ENCODE peak calls at places on chromosomes 12 and 14, in four cellular contexts. One of them, this sample, is unnamed. For H3K36me3, the result is how much of the 10 kb centered on the place peaks cover.

GRCh38 chr14:54771411-54772027 is 131.1 kb downstream of the GCH1 start:
- DNase-seq in bronchial epithelial cell: no peak
- DNase-seq in K562: peak
- DNase-seq in fibroblast of lung: no peak
- DNase-seq in this sample: no peak

GRCh38 chr12:102023343-102023930 is 38.4 kb downstream of the WASHC3 start:
- DNase-seq in bronchial epithelial cell: no peak
- DNase-seq in K562: no peak
- DNase-seq in fibroblast of lung: peak
- DNase-seq in this sample: no peak

GRCh38 chr12:12975322-12976077 is 23.5 kb upstream of the GPRC5D start:
- DNase-seq in bronchial epithelial cell: peak
- DNase-seq in K562: peak
- DNase-seq in fibroblast of lung: peak
- DNase-seq in this sample: no peak

GRCh38 chr14:64721391-64721791 is 17.2 kb downstream of the PLEKHG3 start:
- DNase-seq in bronchial epithelial cell: no peak
- DNase-seq in K562: no peak
- DNase-seq in fibroblast of lung: peak
- DNase-seq in this sample: no peak

GRCh38 chr14:43471595-43471994 is 1035.5 kb downstream of the FSCB start:
- DNase-seq in bronchial epithelial cell: no peak
- DNase-seq in K562: no peak
- DNase-seq in fibroblast of lung: no peak
- DNase-seq in this sample: no peak

GRCh38 chr12:120628919-120629318 is 11.5 kb upstream of the CABP1 start:
- DNase-seq in bronchial epithelial cell: no peak
- DNase-seq in K562: peak
- DNase-seq in fibroblast of lung: no peak
- DNase-seq in this sample: no peak

GRCh38 chr14:80607430-80608200 is 333.9 kb downstream of the CEP128 start:
- DNase-seq in bronchial epithelial cell: no peak
- DNase-seq in K562: no peak
- DNase-seq in fibroblast of lung: peak
- DNase-seq in this sample: no peak

GRCh38 chr14:89340200-89340667 is 76.8 kb downstream of the FOXN3 start:
- DNase-seq in bronchial epithelial cell: peak
- DNase-seq in K562: no peak
- DNase-seq in fibroblast of lung: peak
- DNase-seq in this sample: no peak

GRCh38 chr12:52230364-52231281 is 2.4 kb upstream of the KRT7 start:
- DNase-seq in bronchial epithelial cell: peak
- DNase-seq in K562: no peak
- DNase-seq in fibroblast of lung: peak
- DNase-seq in this sample: no peak

GRCh38 chr12:104575442-104575841 is 118.7 kb downstream of the CHST11 start:
- DNase-seq in bronchial epithelial cell: no peak
- DNase-seq in K562: no peak
- DNase-seq in fibroblast of lung: no peak
- DNase-seq in this sample: no peak

GRCh38 chr12:63064080-63064479 is 86.9 kb downstream of the AVPR1A start:
- DNase-seq in bronchial epithelial cell: peak
- DNase-seq in K562: no peak
- DNase-seq in fibroblast of lung: peak
- DNase-seq in this sample: no peak

GRCh38 chr12:81610955-81611889 is 147.9 kb downstream of the PPFIA2 start:
- DNase-seq in bronchial epithelial cell: peak
- DNase-seq in K562: peak
- DNase-seq in fibroblast of lung: no peak
- DNase-seq in this sample: no peak

GRCh38 chr14:53663709-53664108 is 292.9 kb downstream of the BMP4 start:
- DNase-seq in bronchial epithelial cell: no peak
- DNase-seq in K562: no peak
- DNase-seq in fibroblast of lung: peak
- DNase-seq in this sample: peak

GRCh38 chr12:116614194-116614885 is 55.2 kb downstream of the MAP1LC3B2 start:
- DNase-seq in bronchial epithelial cell: no peak
- DNase-seq in K562: no peak
- DNase-seq in fibroblast of lung: no peak
- DNase-seq in this sample: no peak

GRCh38 chr12:67621112-67621511 is 27.4 kb upstream of the DYRK2 start:
- DNase-seq in bronchial epithelial cell: no peak
- DNase-seq in K562: no peak
- DNase-seq in fibroblast of lung: no peak
- DNase-seq in this sample: no peak

GRCh38 chr12:104370989-104371870 is 67.7 kb downstream of the EID3 start:
- DNase-seq in bronchial epithelial cell: peak
- DNase-seq in K562: no peak
- DNase-seq in fibroblast of lung: peak
- DNase-seq in this sample: peak

GRCh38 chr12:82745062-82745461 is 58.4 kb downstream of the TMTC2 start:
- DNase-seq in bronchial epithelial cell: no peak
- DNase-seq in K562: no peak
- DNase-seq in fibroblast of lung: no peak
- DNase-seq in this sample: no peak

GRCh38 chr12:50442178-50442908 is 41.7 kb downstream of the LARP4 start:
- DNase-seq in bronchial epithelial cell: peak
- DNase-seq in K562: no peak
- DNase-seq in fibroblast of lung: no peak
- DNase-seq in this sample: no peak
- H3K36me3 ChIP-seq in bronchial epithelial cell: under half
- H3K36me3 ChIP-seq in K562: half or more
- H3K36me3 ChIP-seq in fibroblast of lung: under half
- H3K36me3 ChIP-seq in this sample: under half

DNA sequence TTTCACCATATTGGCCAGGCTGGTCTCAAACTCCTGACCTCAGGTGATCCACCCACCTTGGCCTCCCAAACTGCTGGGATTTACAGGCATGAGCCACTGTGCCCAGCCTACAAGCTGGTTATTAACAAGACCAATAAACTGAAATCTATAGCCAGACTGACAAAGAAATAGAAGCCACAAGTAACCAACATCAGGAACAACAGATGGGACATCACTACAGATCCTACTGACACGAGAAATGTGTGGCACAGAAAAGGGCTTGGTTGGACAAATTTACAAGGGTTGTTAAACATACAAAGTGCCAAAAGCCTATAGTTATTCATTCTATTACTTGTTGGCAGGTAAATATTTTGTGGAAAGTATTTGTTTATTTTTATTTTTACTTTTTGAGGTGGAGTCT is 11.6 kb downstream of the MTA1 start:
- DNase-seq in bronchial epithelial cell: no peak
- DNase-seq in K562: no peak
- DNase-seq in fibroblast of lung: no peak
- DNase-seq in this sample: no peak
- H3K4me3 ChIP-seq in bronchial epithelial cell: no peak
- H3K4me3 ChIP-seq in K562: no peak
- H3K4me3 ChIP-seq in fibroblast of lung: no peak
- H3K4me3 ChIP-seq in this sample: no peak

GRCh38 chr12:69688496-69689427 is 10.3 kb downstream of the BEST3 start:
- DNase-seq in bronchial epithelial cell: peak
- DNase-seq in K562: peak
- DNase-seq in fibroblast of lung: peak
- DNase-seq in this sample: peak

GRCh38 chr12:69689638-69690037 is 9.5 kb downstream of the BEST3 start:
- DNase-seq in bronchial epithelial cell: no peak
- DNase-seq in K562: no peak
- DNase-seq in fibroblast of lung: no peak
- DNase-seq in this sample: no peak

GRCh38 chr12:69698769-69699540 is at the start of gene BEST3:
- DNase-seq in bronchial epithelial cell: no peak
- DNase-seq in K562: no peak
- DNase-seq in fibroblast of lung: no peak
- DNase-seq in this sample: no peak

GRCh38 chr12:69698054-69698453 is 1.0 kb downstream of the BEST3 start:
- DNase-seq in bronchial epithelial cell: no peak
- DNase-seq in K562: no peak
- DNase-seq in fibroblast of lung: peak
- DNase-seq in this sample: no peak

GRCh38 chr12:69694123-69694522 is 5.0 kb downstream of the BEST3 start:
- DNase-seq in bronchial epithelial cell: no peak
- DNase-seq in K562: no peak
- DNase-seq in fibroblast of lung: no peak
- DNase-seq in this sample: no peak
- H3K36me3 ChIP-seq in bronchial epithelial cell: under half
- H3K36me3 ChIP-seq in K562: under half
- H3K36me3 ChIP-seq in fibroblast of lung: under half
- H3K36me3 ChIP-seq in this sample: under half

DNA sequence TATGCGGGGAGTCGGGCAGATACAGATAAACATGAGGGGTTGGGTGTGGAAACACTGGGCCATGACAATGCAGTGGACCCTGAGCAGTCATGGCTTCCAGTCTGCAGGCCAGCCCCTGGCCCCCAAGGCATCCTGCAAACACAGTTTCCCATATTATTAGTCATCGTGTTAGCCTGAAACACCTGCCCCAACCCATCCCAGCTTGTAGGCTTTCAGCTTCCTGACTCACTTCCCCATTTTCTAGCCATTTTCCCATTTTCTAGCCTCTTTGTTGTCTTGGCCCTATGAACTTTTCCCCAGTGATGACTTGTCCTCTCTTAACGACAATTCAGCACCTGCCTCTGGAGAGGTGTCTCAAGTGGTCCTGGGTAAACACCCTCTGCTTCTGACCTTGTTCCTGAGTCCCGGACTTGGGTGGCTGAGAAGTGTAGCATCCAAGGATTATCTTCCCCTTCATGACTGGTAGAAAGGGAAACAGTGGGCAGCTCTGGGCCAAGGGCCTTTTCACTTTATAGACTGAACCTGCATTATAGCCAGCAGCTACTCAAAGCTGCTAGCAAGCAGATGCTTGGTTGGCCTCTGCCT is 4.3 kb upstream of the PGF start:
- DNase-seq in bronchial epithelial cell: peak
- DNase-seq in K562: no peak
- DNase-seq in fibroblast of lung: no peak
- DNase-seq in this sample: no peak
- H3K4me3 ChIP-seq in bronchial epithelial cell: no peak
- H3K4me3 ChIP-seq in K562: no peak
- H3K4me3 ChIP-seq in fibroblast of lung: no peak
- H3K4me3 ChIP-seq in this sample: no peak

This sample was measured in iPS DF 6.9.